ENCODE peak calls at places on chromosomes 3 and 15, in four cellular contexts. One of them, this sample, is unnamed.

GRCh38 chr3:153320585-153321128 is 158.6 kb downstream of the RAP2B start:
- DNase-seq in breast epithelium: no peak
- DNase-seq in smooth muscle cell of the brain vasculature: no peak
- DNase-seq in RWPE1: no peak
- DNase-seq in this sample: no peak

GRCh38 chr15:69081310-69082004 is 67.0 kb downstream of the NOX5 start:
- DNase-seq in RWPE1: no peak
- DNase-seq in smooth muscle cell of the brain vasculature: no peak
- DNase-seq in breast epithelium: peak
- DNase-seq in this sample: no peak

GRCh38 chr3:105905328-105905727 is 36.5 kb upstream of the CBLB start:
- DNase-seq in breast epithelium: no peak
- DNase-seq in RWPE1: no peak
- DNase-seq in smooth muscle cell of the brain vasculature: no peak
- DNase-seq in this sample: no peak

GRCh38 chr3:89690649-89691048 is 583.2 kb downstream of the EPHA3 start:
- DNase-seq in breast epithelium: no peak
- DNase-seq in RWPE1: peak
- DNase-seq in smooth muscle cell of the brain vasculature: no peak
- DNase-seq in this sample: no peak

GRCh38 chr15:43168192-43169107 is 16.8 kb upstream of the CCNDBP1 start:
- DNase-seq in RWPE1: peak
- DNase-seq in smooth muscle cell of the brain vasculature: peak
- DNase-seq in breast epithelium: peak
- DNase-seq in this sample: no peak

GRCh38 chr15:42932833-42933515 is 12.4 kb upstream of the TTBK2 start:
- DNase-seq in smooth muscle cell of the brain vasculature: no peak
- DNase-seq in breast epithelium: no peak
- DNase-seq in RWPE1: no peak
- DNase-seq in this sample: no peak

GRCh38 chr15:57551717-57552677 is 39.7 kb upstream of the MYZAP start:
- DNase-seq in smooth muscle cell of the brain vasculature: no peak
- DNase-seq in RWPE1: peak
- DNase-seq in breast epithelium: peak
- DNase-seq in this sample: peak

GRCh38 chr15:78565951-78566774 is 843 bp downstream of the CHRNA5 start:
- DNase-seq in smooth muscle cell of the brain vasculature: no peak
- DNase-seq in breast epithelium: no peak
- DNase-seq in RWPE1: peak
- DNase-seq in this sample: no peak

GRCh38 chr15:94080416-94080815 is 150.9 kb upstream of the MCTP2 start:
- DNase-seq in breast epithelium: no peak
- DNase-seq in smooth muscle cell of the brain vasculature: no peak
- DNase-seq in RWPE1: peak
- DNase-seq in this sample: no peak

GRCh38 chr3:45082139-45082538 is 56.0 kb downstream of the CLEC3B start:
- DNase-seq in breast epithelium: no peak
- DNase-seq in smooth muscle cell of the brain vasculature: peak
- DNase-seq in RWPE1: no peak
- DNase-seq in this sample: no peak

GRCh38 chr3:111853071-111853470 is 6.0 kb upstream of the PHLDB2 start:
- DNase-seq in breast epithelium: no peak
- DNase-seq in smooth muscle cell of the brain vasculature: no peak
- DNase-seq in RWPE1: no peak
- DNase-seq in this sample: no peak

GRCh38 chr3:120569224-120569915 is 26.8 kb upstream of the NDUFB4 start:
- DNase-seq in breast epithelium: no peak
- DNase-seq in RWPE1: no peak
- DNase-seq in smooth muscle cell of the brain vasculature: no peak
- DNase-seq in this sample: no peak

GRCh38 chr3:118810499-118811035 is 224.1 kb downstream of the IGSF11 start:
- DNase-seq in breast epithelium: no peak
- DNase-seq in smooth muscle cell of the brain vasculature: no peak
- DNase-seq in RWPE1: no peak
- DNase-seq in this sample: no peak

GRCh38 chr3:140974900-140975299 is 33.3 kb downstream of the SLC25A36 start:
- DNase-seq in breast epithelium: no peak
- DNase-seq in RWPE1: no peak
- DNase-seq in smooth muscle cell of the brain vasculature: no peak
- DNase-seq in this sample: no peak

GRCh38 chr15:40045572-40046217 is 6.7 kb upstream of the SRP14 start:
- DNase-seq in breast epithelium: no peak
- DNase-seq in RWPE1: no peak
- DNase-seq in smooth muscle cell of the brain vasculature: no peak
- DNase-seq in this sample: no peak

GRCh38 chr3:159565313-159565712 is 423.3 kb upstream of the IL12A start:
- DNase-seq in RWPE1: no peak
- DNase-seq in smooth muscle cell of the brain vasculature: no peak
- DNase-seq in breast epithelium: no peak
- DNase-seq in this sample: no peak

GRCh38 chr3:179229177-179229576 is 21.7 kb downstream of the KCNMB3 start:
- DNase-seq in breast epithelium: no peak
- DNase-seq in smooth muscle cell of the brain vasculature: no peak
- DNase-seq in RWPE1: no peak
- DNase-seq in this sample: no peak

This sample was measured in retinal pigment epithelial cell.